ENCODE peak calls at places on chromosomes 5 and 9, in four cellular contexts. V is HCT116, I is HepG2, M is H1. E is an unnamed sample.

GRCh38 chr9:123282343-123283047 is 14.1 kb upstream of the STRBP start:
- DNase-seq in V (peak; percentile 21), I (no peak), M (no peak), E (no peak)

GRCh38 chr9:136093331-136093986 is 1.6 kb downstream of the NACC2 start:
- DNase-seq in V (no peak), I (no peak), M (no peak), E (peak; percentile 80)

GRCh38 chr9:684055-684949 is 157.2 kb upstream of the DMRT1 start:
- DNase-seq in V (no peak), I (no peak), M (no peak), E (no peak)

GRCh38 chr9:124513374-124513994 is 6.3 kb upstream of the NR5A1 start:
- DNase-seq in V (no peak), I (no peak), M (peak; percentile 49), E (peak; percentile 50)

GRCh38 chr5:156922207-156922792 is 40.7 kb downstream of the TIMD4 start:
- DNase-seq in V (no peak), I (no peak), M (no peak), E (no peak)

GRCh38 chr9:94586814-94587213 is 6.8 kb downstream of the FBP2 start:
- DNase-seq in V (no peak), I (no peak), M (no peak), E (no peak)

GRCh38 chr9:135921749-135922310 is 14.5 kb upstream of the CAMSAP1 start:
- DNase-seq in V (no peak), I (no peak), M (no peak), E (no peak)

GRCh38 chr9:127035948-127036347 is 86.5 kb downstream of the ANGPTL2 start:
- DNase-seq in V (no peak), I (no peak), M (no peak), E (no peak)

GRCh38 chr5:74595143-74595915 is 45.2 kb downstream of the ENC1 start:
- DNase-seq in V (peak; percentile 15), I (peak; percentile 87), M (no peak), E (peak; percentile 38)

GRCh38 chr9:6328103-6328502 is at the start of gene TPD52L3:
- DNase-seq in V (no peak), I (no peak), M (no peak), E (peak; percentile 2)

GRCh38 chr5:140039561-140039960 is 3.5 kb downstream of the NRG2 start:
- DNase-seq in V (no peak), I (no peak), M (no peak), E (no peak)

GRCh38 chr9:34991833-34992375 is 2.4 kb downstream of the DNAJB5 start:
- DNase-seq in V (peak; percentile 52), I (peak; percentile 34), M (peak; percentile 68), E (peak; percentile 36)

GRCh38 chr9:34437006-34437925 is 21.1 kb downstream of the FAM219A start:
- DNase-seq in V (peak; percentile 67), I (peak; percentile 68), M (peak; percentile 73), E (peak; percentile 76)

GRCh38 chr9:93126825-93127368 is 7.2 kb downstream of the NINJ1 start:
- DNase-seq in V (no peak), I (peak; percentile 88), M (no peak), E (no peak)

GRCh38 chr5:32008746-32009145 is 165.4 kb downstream of the GOLPH3 start:
- DNase-seq in V (no peak), I (no peak), M (no peak), E (no peak)

GRCh38 chr9:25960235-25960634 is 282.0 kb upstream of the TUSC1 start:
- DNase-seq in V (no peak), I (no peak), M (no peak), E (no peak)

DNA sequence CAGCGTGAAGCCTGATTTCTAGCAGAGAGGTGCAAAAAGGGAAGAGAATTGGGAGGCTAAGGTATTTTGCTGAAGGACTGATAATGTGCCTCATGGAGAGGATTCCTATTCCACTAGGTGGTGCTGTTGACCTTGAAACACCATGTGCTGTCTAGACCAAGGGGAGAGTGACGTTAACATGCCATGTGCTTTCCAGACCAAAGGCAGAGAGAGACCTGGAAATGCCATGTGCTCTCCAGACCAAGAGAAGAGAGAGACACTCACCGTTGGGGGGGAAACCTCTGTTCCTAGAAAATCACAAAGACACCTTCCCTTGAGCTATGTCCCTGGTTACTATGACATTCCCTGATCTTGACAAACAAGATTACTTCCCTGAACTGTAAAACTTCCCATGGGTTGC is 286.0 kb upstream of the TUSC1 start:
- DNase-seq in V (peak; percentile 1), I (peak; percentile 47), M (peak; percentile 51), E (no peak)
- TF ChIP-seq FOSL1 in V (no peak), I (no peak), M (no peak), E (no peak)

GRCh38 chr5:173513521-173513991 is 102.9 kb downstream of the BOD1 start:
- DNase-seq in V (no peak), I (no peak), M (no peak), E (no peak)
- TF ChIP-seq FOSL1 in V (no peak), I (no peak), M (no peak), E (no peak)

DNA sequence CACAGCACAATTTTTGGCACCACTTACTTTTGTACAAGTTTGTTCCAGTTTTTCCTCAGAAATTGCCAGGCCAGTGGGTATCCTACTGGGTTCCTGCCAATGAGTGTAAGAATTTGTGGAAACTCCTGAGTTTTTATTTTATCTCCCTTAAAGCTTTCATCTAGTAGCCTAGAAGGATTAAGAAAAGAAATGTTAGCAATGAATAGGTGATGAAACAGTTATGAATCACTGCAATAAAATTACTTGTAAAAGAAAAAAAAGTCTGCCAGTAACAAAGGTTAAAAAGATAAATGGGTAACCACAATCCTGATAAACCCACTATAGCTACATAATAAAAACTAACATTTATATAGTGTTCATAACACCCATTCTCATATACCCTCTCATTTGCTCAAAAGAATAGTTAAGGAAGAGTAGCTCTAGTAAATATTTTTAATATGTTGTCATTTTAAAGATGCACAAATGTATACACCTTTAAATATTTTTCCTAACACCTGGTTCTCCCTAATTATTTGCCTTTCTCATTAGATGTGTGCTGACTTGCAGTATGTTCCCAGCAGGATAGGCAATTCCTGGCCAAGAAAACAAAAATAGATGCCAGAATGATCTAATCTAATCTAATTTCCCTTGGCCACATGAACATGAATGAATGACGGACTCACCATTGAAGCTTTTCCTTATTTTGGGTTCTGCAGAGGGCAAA is 26.6 kb downstream of the ERAP1 start:
- DNase-seq in V (peak; percentile 38), I (no peak), M (no peak), E (no peak)
- TF ChIP-seq FOSL1 in V (peak; percentile 80), I (no peak), M (no peak), E (no peak)

DNA sequence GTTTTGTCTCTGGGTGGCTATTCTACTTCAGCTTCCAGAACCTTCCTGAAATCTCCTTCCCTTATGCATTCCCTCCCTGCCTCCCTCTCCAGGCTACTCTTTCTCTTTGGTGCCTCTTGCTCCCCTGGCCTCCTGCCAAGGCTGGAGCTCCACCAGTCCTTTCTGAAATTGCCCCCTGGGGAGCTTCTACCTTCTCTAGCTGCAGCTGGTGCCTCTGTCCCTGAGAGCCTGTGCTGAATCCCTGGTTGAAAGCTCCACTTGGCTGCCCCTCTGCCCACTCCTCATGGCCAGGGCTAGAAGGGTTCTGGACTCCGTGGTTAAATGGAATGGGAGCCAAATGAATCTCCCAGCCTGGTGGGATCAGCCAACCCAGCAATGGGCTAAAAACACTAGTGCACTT is 80.1 kb downstream of the COL15A1 start:
- DNase-seq in V (no peak), I (no peak), M (no peak), E (no peak)
- TF ChIP-seq FOSL1 in V (no peak), I (no peak), M (no peak), E (no peak)

E was measured in K562.